ENCODE peak calls at places on chromosomes 1 and 21, in eight cellular contexts. T is CD8-positive, alpha-beta T cell; W is heart right ventricle; K is aorta; J is coronary artery; Y is uterus; V is ovary; U is IMR-90. D is an unnamed sample.

GRCh38 chr1:245599413-245600174 is 444.8 kb downstream of the KIF26B start:
- DNase-seq in Y (no peak), U (peak), K (no peak), V (no peak), T (no peak), J (peak), W (peak), D (no peak)

GRCh38 chr21:34889537-34890257 is 159.4 kb downstream of the RUNX1 start:
- DNase-seq in T (peak), U (peak), W (peak), J (peak), V (peak), K (peak), Y (peak), D (peak)

GRCh38 chr1:6465461-6466005 is 440 bp downstream of the TNFRSF25 start:
- DNase-seq in V (no peak), T (peak), U (no peak), K (no peak), J (no peak), Y (no peak), W (no peak), D (no peak)

GRCh38 chr1:27382950-27383627 is at the start of gene CD164L2:
- DNase-seq in U (no peak), J (no peak), W (no peak), Y (no peak), V (no peak), T (peak), K (no peak), D (peak)

GRCh38 chr1:151547119-151547899 is 7.2 kb downstream of the TUFT1 start:
- DNase-seq in U (peak), J (peak), V (peak), K (peak), Y (peak), T (no peak), W (no peak), D (peak)

GRCh38 chr1:113984710-113985109 is 5.4 kb downstream of the OLFML3 start:
- DNase-seq in K (no peak), Y (no peak), U (peak), J (no peak), T (no peak), W (no peak), V (no peak), D (no peak)

GRCh38 chr1:12433323-12434053 is 184.5 kb downstream of the DHRS3 start:
- DNase-seq in W (peak), T (no peak), K (peak), U (peak), J (peak), Y (peak), V (peak), D (peak)

GRCh38 chr1:31598980-31599379 is 18.5 kb upstream of the HCRTR1 start:
- DNase-seq in Y (no peak), T (no peak), U (no peak), V (no peak), W (no peak), K (no peak), J (no peak), D (no peak)

GRCh38 chr1:171740987-171741871 is 636 bp downstream of the VAMP4 start:
- DNase-seq in T (peak), U (peak), Y (peak), J (no peak), V (peak), K (no peak), W (no peak), D (peak)

GRCh38 chr21:26597023-26597422 is 23.9 kb upstream of the CYYR1 start:
- DNase-seq in K (no peak), U (no peak), Y (no peak), W (no peak), J (no peak), T (no peak), V (no peak), D (no peak)

GRCh38 chr1:177077734-177078489 is 86.6 kb downstream of the ASTN1 start:
- DNase-seq in V (no peak), K (no peak), W (no peak), J (no peak), Y (no peak), U (no peak), T (no peak), D (no peak)

GRCh38 chr1:94617957-94618739 is 76.6 kb upstream of the F3 start:
- DNase-seq in V (no peak), T (no peak), J (no peak), Y (no peak), K (no peak), W (no peak), U (no peak), D (no peak)

GRCh38 chr1:214514032-214514818 is 37.2 kb downstream of the PTPN14 start:
- DNase-seq in J (no peak), U (peak), Y (no peak), K (no peak), T (no peak), W (no peak), V (peak), D (no peak)

GRCh38 chr1:26287033-26287711 is 7.3 kb downstream of the SH3BGRL3 start:
- DNase-seq in V (no peak), W (no peak), J (no peak), Y (no peak), U (peak), T (peak), K (no peak), D (no peak)

GRCh38 chr1:248696261-248696660 is 6.3 kb downstream of the OR14I1 start:
- DNase-seq in T (no peak), K (no peak), Y (no peak), J (no peak), W (no peak), U (no peak), V (no peak), D (no peak)

GRCh38 chr1:41493117-41493536 is 8.6 kb upstream of the EDN2 start:
- DNase-seq in V (no peak), U (peak), J (no peak), W (no peak), T (no peak), K (no peak), Y (peak), D (no peak)

GRCh38 chr1:78490861-78491310 is at the start of gene PTGFR:
- DNase-seq in K (peak), Y (peak), V (peak), U (peak), W (no peak), J (no peak), T (no peak), D (peak)

GRCh38 chr1:31514117-31514516 is 62.2 kb upstream of the TINAGL1 start:
- DNase-seq in Y (no peak), K (no peak), V (no peak), J (no peak), U (no peak), W (no peak), T (no peak), D (no peak)

GRCh38 chr1:91997607-91998195 is 32.1 kb upstream of the EPHX4 start:
- DNase-seq in J (no peak), U (peak), K (no peak), T (peak), Y (no peak), W (no peak), V (no peak), D (no peak)

GRCh38 chr1:15159166-15159555 is 5.6 kb downstream of the TMEM51 start:
- DNase-seq in U (peak), T (no peak), W (no peak), Y (no peak), K (no peak), V (no peak), J (no peak), D (no peak)
- H3K27ac ChIP-seq in U (peak), T (no peak), W (no peak), Y (no peak), K (no peak), V (peak), J (no peak), D (no peak)

DNA sequence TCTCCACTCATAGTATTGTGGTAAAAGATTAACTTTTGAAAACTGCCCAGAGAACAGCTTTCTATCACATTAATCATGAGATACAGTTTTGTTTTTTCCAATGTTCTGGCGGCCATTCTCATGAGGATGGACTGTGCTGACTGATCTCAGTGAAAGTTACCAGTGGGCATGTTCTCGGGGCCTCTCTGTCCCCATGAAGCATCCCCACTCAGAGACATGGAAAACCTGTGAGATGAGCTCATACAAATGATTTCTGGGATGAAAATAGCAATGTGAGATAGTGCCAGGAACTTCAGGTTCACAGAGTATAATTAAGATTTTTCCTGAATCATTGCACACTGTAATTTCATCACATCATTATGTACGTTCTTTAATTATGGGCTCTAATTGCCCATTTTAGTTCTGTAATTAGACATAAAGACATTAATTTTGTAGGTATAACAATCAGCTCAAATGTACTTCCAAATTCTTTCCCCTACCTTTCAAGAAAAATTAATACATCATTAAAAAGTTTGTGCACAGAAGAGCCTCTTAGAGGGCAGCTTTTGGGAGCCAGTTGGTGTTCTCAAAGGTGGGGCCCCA is 40.5 kb downstream of the DDR2 start:
- DNase-seq in Y (no peak), J (no peak), K (no peak), W (no peak), V (no peak), U (no peak), T (no peak), D (no peak)
- H3K27ac ChIP-seq in Y (peak), J (no peak), K (peak), W (no peak), V (no peak), U (no peak), T (no peak), D (no peak)

GRCh38 chr21:41739936-41740335 is 26.9 kb downstream of the RIPK4 start:
- DNase-seq in W (no peak), U (no peak), J (no peak), K (peak), V (no peak), Y (no peak), T (no peak), D (no peak)
- H3K27ac ChIP-seq in W (no peak), U (no peak), J (no peak), K (no peak), V (no peak), Y (no peak), T (no peak), D (no peak)

DNA sequence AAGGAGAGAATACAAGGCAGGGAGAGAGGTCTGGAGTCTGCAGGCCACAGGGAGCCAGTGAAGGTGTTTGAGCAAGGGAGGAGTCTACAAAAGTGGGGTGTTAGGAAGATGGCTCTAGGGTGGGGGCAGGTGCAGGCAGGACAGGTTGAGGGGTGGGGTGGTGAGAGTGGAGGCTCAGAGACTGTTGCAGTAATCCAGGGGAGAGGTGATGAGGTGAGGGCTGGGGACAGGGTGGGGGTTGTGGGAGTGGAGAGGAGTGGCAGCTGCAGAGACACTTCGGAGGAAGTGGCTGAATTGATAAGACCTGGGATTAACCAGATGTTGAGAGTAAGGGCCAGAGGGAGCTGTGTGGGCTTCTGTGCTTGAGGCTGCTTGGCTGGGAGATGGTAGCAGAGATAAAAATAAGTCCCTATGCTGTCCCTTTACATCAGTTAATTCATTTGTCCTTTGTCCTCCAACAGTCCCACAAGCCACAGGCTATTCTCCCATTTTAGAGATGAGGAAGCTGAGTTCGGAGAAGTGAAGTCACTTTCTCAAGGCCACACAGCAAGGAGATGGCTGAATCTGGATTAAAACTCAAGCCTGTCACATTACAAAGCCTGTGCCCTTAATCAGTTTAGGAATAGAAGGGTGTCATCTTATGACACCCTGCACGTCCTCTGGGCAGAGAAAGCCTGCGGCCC is 54.8 kb upstream of the SYNC start:
- DNase-seq in T (no peak), W (no peak), J (no peak), V (no peak), Y (no peak), U (no peak), K (no peak), D (no peak)
- H3K27ac ChIP-seq in T (no peak), W (no peak), J (no peak), V (no peak), Y (no peak), U (no peak), K (no peak), D (peak)

GRCh38 chr1:54051936-54052469 is 1.0 kb downstream of the TMEM59 start:
- DNase-seq in T (no peak), Y (no peak), V (no peak), W (no peak), U (no peak), J (no peak), K (no peak), D (no peak)
- H3K27ac ChIP-seq in T (peak), Y (peak), V (peak), W (peak), U (peak), J (peak), K (peak), D (peak)

DNA sequence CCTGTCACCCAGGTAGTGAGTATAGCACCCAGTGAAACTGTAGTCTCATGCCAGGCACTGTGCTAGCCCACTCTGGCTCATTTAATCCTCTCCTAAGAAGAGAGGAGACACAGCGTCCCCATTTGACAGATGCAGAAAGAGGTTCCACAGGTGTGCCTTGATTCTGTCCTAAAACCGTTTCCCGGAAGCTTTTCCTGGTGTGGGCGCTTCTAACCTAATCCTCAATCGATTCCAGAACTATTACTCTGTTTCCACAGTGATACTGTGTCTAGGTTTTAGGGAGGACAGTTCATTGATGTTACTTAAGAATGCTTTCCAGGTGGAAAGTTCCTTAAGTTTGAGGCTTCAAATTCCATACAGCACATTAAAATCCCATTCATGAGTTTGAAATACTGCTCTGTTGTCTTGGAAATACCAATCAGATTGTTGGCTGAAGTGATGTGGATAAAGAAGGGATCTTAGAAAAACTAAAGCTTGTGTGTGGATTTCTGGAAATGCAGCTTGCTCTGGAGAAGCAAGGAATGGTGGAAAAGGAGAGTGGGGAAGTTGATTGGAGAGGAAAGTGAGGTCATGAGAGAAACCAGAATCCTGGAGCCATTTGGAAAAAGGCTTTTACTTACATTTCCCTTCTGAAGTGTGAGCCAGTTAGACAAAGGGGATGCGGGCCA is 6.5 kb downstream of the ELF3 start:
- DNase-seq in U (no peak), W (no peak), Y (no peak), J (no peak), T (no peak), V (no peak), K (no peak), D (no peak)
- H3K27ac ChIP-seq in U (peak), W (no peak), Y (no peak), J (no peak), T (no peak), V (no peak), K (no peak), D (peak)

GRCh38 chr21:44453120-44453519 is 2.2 kb upstream of the LRRC3 start:
- DNase-seq in U (no peak), J (no peak), Y (no peak), T (no peak), W (no peak), K (no peak), V (no peak), D (no peak)
- H3K27ac ChIP-seq in U (no peak), J (no peak), Y (no peak), T (no peak), W (no peak), K (no peak), V (no peak), D (no peak)